ENCODE peak calls at places on chromosome 11, in ten cellular contexts. K is body of pancreas, F is heart right ventricle, D is retinal pigment epithelial cell, C is fibroblast of lung, V is WERI-Rb-1, T is OCI-LY7, J is MCF 10A, Y is fibroblast of mammary gland, E is SK-N-SH. P is an unnamed sample.

GRCh38 chr11:100719362-100719761 is 32.3 kb downstream of the ARHGAP42 start:
- DNase-seq in T (no peak), Y (peak; percentile 49), V (peak; percentile 69), C (peak; percentile 51), F (peak; percentile 23), D (no peak), K (peak; percentile 13), E (no peak), J (no peak), P (peak; percentile 41)

GRCh38 chr11:65473275-65473860 is 25.5 kb upstream of the MALAT1 start:
- DNase-seq in J (no peak), T (no peak), K (no peak), V (no peak), F (no peak), C (no peak), E (no peak), Y (peak; percentile 60), D (no peak), P (no peak)

GRCh38 chr11:103202048-103202651 is 92.9 kb downstream of the DYNC2H1 start:
- DNase-seq in E (peak; percentile 28), V (no peak), Y (peak; percentile 61), C (peak; percentile 66), K (no peak), J (peak; percentile 54), D (no peak), T (peak; percentile 23), F (no peak), P (peak; percentile 46)

GRCh38 chr11:130631119-130631518 is 182.7 kb downstream of the ADAMTS15 start:
- DNase-seq in C (peak; percentile 86), E (no peak), F (no peak), Y (peak; percentile 98), T (no peak), J (peak; percentile 95), D (peak; percentile 72), K (no peak), V (no peak), P (peak; percentile 88)

GRCh38 chr11:10844364-10844763 is 13.5 kb downstream of the ZBED5 start:
- DNase-seq in C (no peak), D (no peak), E (no peak), F (no peak), V (no peak), K (no peak), Y (no peak), T (no peak), J (no peak), P (peak; percentile 47)

GRCh38 chr11:68009391-68010000 is 631 bp upstream of the ALDH3B1 start:
- DNase-seq in J (peak; percentile 61), V (no peak), T (peak; percentile 68), C (peak; percentile 62), D (no peak), F (no peak), E (no peak), K (peak; percentile 55), Y (peak; percentile 59), P (peak; percentile 55)

GRCh38 chr11:1893581-1894359 is 2.1 kb upstream of the PRR33 start:
- DNase-seq in F (no peak), Y (no peak), T (no peak), E (no peak), J (no peak), C (no peak), D (no peak), V (no peak), K (no peak), P (peak; percentile 23)

GRCh38 chr11:44709281-44709562 is 17.5 kb upstream of the TSPAN18 start:
- DNase-seq in C (no peak), D (no peak), E (no peak), K (no peak), T (no peak), J (peak; percentile 90), V (no peak), F (no peak), Y (peak; percentile 31), P (peak; percentile 15)

GRCh38 chr11:6635082-6635932 is 16.1 kb upstream of the TPP1 start:
- DNase-seq in T (no peak), E (no peak), Y (peak; percentile 81), V (no peak), K (no peak), F (peak; percentile 81), C (peak; percentile 82), J (no peak), D (no peak), P (peak; percentile 29)

GRCh38 chr11:17786824-17787525 is 52.4 kb downstream of the KCNC1 start:
- DNase-seq in V (no peak), F (no peak), J (peak; percentile 86), T (no peak), D (peak; percentile 11), C (peak; percentile 90), K (no peak), E (no peak), Y (peak; percentile 93), P (peak; percentile 47)

GRCh38 chr11:48101044-48101733 is 115.4 kb upstream of the OR4B1 start:
- DNase-seq in K (no peak), C (no peak), F (no peak), D (no peak), Y (no peak), V (no peak), J (no peak), E (no peak), T (no peak), P (no peak)

GRCh38 chr11:13959001-13959400 is 3.5 kb upstream of the SPON1 start:
- DNase-seq in E (peak; percentile 14), J (no peak), D (no peak), K (no peak), V (no peak), F (no peak), T (no peak), C (no peak), Y (no peak), P (no peak)

GRCh38 chr11:13958596-13958995 is 3.9 kb upstream of the SPON1 start:
- DNase-seq in F (no peak), K (no peak), C (no peak), E (peak; percentile 26), D (no peak), J (no peak), T (no peak), Y (no peak), V (no peak), P (no peak)

GRCh38 chr11:13956988-13957387 is 5.5 kb upstream of the SPON1 start:
- DNase-seq in D (no peak), J (no peak), T (no peak), V (no peak), C (no peak), F (no peak), Y (no peak), K (no peak), E (no peak), P (no peak)

GRCh38 chr11:13954591-13954990 is 7.9 kb upstream of the SPON1 start:
- DNase-seq in D (no peak), F (no peak), C (no peak), K (no peak), E (no peak), J (no peak), Y (no peak), T (no peak), V (no peak), P (no peak)

DNA sequence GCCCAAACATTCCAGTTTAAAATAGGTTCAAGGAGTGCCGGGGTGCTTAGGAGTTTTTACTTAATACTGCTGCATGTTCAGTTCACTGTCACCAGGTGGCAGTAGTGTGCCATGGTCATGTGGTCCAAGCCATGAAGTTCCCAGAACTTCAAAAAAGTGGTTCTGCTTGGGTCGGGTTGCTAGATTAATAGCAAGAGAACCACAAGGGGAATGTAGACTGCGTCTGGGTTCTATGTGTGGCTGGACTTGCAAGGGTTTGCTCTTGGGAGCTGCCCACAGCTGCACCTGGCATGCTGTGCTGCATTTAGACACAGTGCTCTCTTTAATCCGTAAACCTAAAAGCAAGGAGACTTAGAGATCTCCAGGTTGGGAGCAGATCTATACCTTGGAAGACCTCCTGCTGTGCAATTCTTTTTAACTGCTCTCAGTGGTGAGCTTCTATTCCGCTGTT is 6.5 kb upstream of the SPON1 start:
- DNase-seq in K (peak; percentile 63), C (peak; percentile 83), E (peak; percentile 44), F (peak; percentile 65), Y (peak; percentile 78), J (peak; percentile 72), T (peak; percentile 80), D (no peak), V (peak; percentile 38), P (peak; percentile 73)
- TF ChIP-seq CTCF in K (peak; percentile 71), C (peak; percentile 89), E (peak; percentile 86), F (peak; percentile 88), Y (peak; percentile 93), J (peak; percentile 82), T (peak; percentile 98), D (peak; percentile 88), V (peak; percentile 77), P (peak; percentile 98)

GRCh38 chr11:36433896-36434295 is 76.2 kb downstream of the TRAF6 start:
- DNase-seq in T (no peak), F (no peak), K (no peak), C (no peak), E (no peak), J (no peak), V (no peak), D (no peak), Y (no peak), P (no peak)
- TF ChIP-seq CTCF in T (no peak), F (no peak), K (no peak), C (no peak), E (no peak), J (no peak), V (no peak), D (no peak), Y (no peak), P (no peak)

DNA sequence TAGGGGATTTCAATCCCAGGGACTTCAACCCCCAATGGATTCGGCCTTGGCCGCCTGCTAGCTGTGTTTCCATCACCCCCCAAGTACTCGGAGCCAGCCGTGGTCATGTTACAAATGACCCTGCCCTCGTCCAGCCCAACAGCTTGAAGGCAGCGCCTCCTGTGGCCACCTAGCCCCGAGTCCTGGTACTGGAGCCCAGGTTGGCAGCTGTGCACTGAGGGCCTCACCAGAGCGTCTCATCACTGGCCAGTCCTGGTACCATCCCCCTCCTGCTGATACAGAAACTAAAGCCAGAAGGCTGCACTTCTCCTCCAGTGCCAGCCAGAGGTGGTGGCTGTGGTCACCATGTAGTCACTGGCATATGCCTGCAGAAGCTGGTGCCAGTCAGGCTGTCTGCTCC is 44.9 kb upstream of the FADD start:
- DNase-seq in K (no peak), V (peak; percentile 70), E (peak; percentile 58), T (no peak), J (peak; percentile 29), Y (no peak), D (no peak), C (peak; percentile 13), F (no peak), P (peak; percentile 7)
- TF ChIP-seq CTCF in K (no peak), V (peak; percentile 85), E (no peak), T (peak; percentile 40), J (peak; percentile 13), Y (peak; percentile 10), D (peak; percentile 48), C (peak; percentile 34), F (peak; percentile 26), P (peak; percentile 17)

DNA sequence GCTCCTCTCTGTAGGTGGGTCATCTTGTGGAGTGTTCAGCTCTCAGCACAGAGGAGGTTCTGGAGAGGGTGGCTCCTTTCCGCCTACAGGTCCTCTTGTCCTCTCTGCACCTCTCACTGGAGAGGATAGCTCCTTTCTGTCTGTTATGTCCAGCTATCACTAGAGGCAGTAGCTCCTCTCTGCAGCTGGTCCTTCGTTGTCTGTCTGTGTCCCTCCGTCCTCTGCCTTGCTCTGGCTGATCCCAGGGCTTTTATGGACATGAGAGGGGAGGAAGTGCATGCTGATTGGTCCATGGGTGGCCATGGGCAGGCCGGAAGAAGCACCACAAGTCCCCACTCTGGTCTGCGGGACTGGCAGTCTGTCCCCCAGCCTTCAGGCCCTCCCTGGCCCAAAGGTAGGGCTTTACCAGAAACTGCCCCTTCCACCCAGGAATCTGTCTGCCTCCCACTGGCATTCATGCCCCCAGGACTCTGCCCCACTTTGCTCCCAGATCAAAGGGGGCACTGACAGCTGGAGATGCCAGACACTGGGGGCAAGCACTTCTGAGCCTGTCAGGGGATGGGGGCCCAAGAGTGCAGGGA is 38.6 kb upstream of the CALCB start:
- DNase-seq in F (no peak), K (no peak), Y (no peak), T (no peak), V (no peak), E (no peak), C (no peak), J (no peak), D (no peak), P (no peak)
- TF ChIP-seq CTCF in F (no peak), K (no peak), Y (no peak), T (no peak), V (no peak), E (no peak), C (no peak), J (no peak), D (no peak), P (no peak)